ENCODE peak calls at places on chromosomes 13 and 19, in five cellular contexts. V is tibial nerve, M is cardiac muscle cell, S is breast epithelium, C is H9. K is an unnamed sample.

GRCh38 chr13:79659161-79659560 is 178.2 kb downstream of the NDFIP2 start:
- DNase-seq in M (peak), V (no peak), C (no peak), S (no peak), K (peak)

GRCh38 chr19:46648070-46648960 is 12.3 kb upstream of the GNG8 start:
- DNase-seq in S (no peak), C (no peak), V (no peak), M (no peak), K (no peak)

GRCh38 chr19:28556371-28556770 is 656.6 kb downstream of the UQCRFS1 start:
- DNase-seq in C (peak), M (peak), V (no peak), S (no peak), K (no peak)

GRCh38 chr19:51607920-51608562 is 22.2 kb downstream of the SIGLEC5 start:
- DNase-seq in V (peak), S (no peak), M (peak), C (peak), K (peak)

GRCh38 chr13:39776439-39776838 is 121.0 kb downstream of the COG6 start:
- DNase-seq in C (no peak), S (no peak), M (no peak), V (no peak), K (no peak)

GRCh38 chr19:48681127-48681470 is 8.3 kb upstream of the NTN5 start:
- DNase-seq in C (no peak), M (no peak), S (no peak), V (no peak), K (no peak)

GRCh38 chr19:42076375-42076944 is 494 bp downstream of the ZNF574 start:
- DNase-seq in C (no peak), M (no peak), S (peak), V (peak), K (no peak)

GRCh38 chr13:98025480-98026025 is 72.1 kb downstream of the IPO5 start:
- DNase-seq in V (no peak), M (no peak), C (no peak), S (no peak), K (no peak)

GRCh38 chr13:112715715-112716460 is 26.1 kb downstream of the ATP11A start:
- DNase-seq in V (no peak), S (no peak), C (no peak), M (no peak), K (no peak)

GRCh38 chr19:28977826-28978225 is 235.1 kb downstream of the UQCRFS1 start:
- DNase-seq in C (no peak), M (no peak), S (no peak), V (no peak), K (no peak)

GRCh38 chr13:37640499-37640898 is 41.9 kb upstream of the POSTN start:
- DNase-seq in M (peak), V (no peak), C (no peak), S (no peak), K (peak)

GRCh38 chr19:7605490-7606222 is 10.0 kb downstream of the CAMSAP3 start:
- DNase-seq in S (no peak), V (no peak), M (no peak), C (peak), K (no peak)

GRCh38 chr13:106534844-106535551 is 464 bp downstream of the EFNB2 start:
- DNase-seq in C (no peak), M (peak), V (no peak), S (no peak), K (no peak)

GRCh38 chr13:39787086-39787487 is 131.6 kb downstream of the COG6 start:
- DNase-seq in V (no peak), C (no peak), S (no peak), M (no peak), K (no peak)

GRCh38 chr19:18562086-18562485 is 4.4 kb downstream of the KXD1 start:
- DNase-seq in V (no peak), M (no peak), C (no peak), S (peak), K (no peak)

DNA sequence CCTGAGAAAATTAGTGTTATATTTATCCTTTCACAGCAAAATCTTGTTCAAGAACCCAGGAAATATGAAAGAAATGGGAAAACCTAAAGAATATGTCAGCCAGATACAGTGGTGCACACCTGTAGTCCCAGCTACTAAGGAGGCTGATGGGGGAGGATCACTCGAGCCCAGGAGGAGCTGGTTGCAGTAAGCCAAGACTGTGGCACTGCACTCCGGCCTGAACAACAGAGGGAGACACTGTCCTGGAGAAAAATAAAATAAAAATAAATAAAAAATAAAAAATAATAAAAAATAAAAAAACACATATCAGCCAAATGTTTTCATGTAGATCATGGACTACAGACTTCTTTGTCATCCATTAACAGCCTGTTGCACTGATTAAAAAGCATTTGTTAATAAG is 244.8 kb upstream of the KLHL1 start:
- DNase-seq in S (no peak), M (no peak), C (peak), V (no peak), K (no peak)
- TF ChIP-seq CTCF in S (no peak), M (no peak), C (peak), V (no peak), K (no peak)

GRCh38 chr19:56104423-56104822 is 16.7 kb downstream of the ZNF787 start:
- DNase-seq in S (no peak), V (no peak), M (no peak), C (no peak), K (no peak)
- H3K27ac ChIP-seq in S (peak), V (peak), M (no peak), C (no peak), K (peak)

GRCh38 chr19:10832659-10833296 is 3.2 kb downstream of the TMED1 start:
- DNase-seq in S (no peak), V (no peak), C (no peak), M (no peak), K (no peak)

GRCh38 chr19:10836478-10837325 is 690 bp upstream of the TMED1 start:
- DNase-seq in M (peak), V (peak), C (peak), S (no peak), K (peak)

GRCh38 chr19:10838377-10838776 is 2.4 kb upstream of the TMED1 start:
- DNase-seq in S (no peak), V (no peak), C (no peak), M (no peak), K (no peak)

GRCh38 chr19:10835089-10835753 is 791 bp downstream of the TMED1 start:
- DNase-seq in C (peak), M (no peak), V (no peak), S (peak), K (peak)

DNA sequence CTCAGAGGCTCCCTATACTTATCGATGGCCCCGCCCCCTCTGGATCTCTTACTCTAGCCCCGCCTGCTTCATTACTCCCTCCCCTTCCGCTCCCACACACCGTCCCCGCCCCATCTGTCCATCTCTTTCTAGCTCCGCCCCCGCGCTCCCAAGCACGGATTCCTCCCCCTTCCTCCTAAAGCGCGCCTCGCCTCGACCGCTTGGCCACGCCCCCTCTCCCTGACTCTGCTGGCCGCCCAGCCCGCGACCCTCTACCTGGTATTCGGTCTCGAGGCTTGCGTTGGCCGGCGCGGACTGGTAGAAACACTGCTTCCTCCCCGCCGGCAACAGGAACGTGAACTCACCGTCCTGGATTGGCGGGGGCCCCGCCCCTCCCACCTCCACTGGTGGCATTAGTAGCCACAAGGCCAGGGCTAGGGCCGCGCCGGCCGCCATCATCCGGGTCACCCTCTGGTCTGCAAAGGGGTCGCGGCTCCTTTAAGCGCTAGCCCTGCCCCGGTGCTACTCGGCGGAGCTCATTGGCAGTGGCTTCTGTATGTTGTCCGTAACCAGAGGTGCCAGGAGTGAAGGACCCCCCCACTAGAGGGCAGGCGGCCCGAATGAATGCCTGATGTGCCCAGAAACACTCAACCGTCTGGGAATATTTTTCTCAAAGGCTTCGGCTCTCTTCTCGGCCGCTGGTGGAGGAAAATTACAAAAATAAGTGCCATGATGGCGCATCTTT is at the start of gene TMED1:
- DNase-seq in V (peak), C (peak), M (peak), S (peak), K (peak)
- TF ChIP-seq CTCF in V (peak), C (peak), M (peak), S (peak), K (no peak)

DNA sequence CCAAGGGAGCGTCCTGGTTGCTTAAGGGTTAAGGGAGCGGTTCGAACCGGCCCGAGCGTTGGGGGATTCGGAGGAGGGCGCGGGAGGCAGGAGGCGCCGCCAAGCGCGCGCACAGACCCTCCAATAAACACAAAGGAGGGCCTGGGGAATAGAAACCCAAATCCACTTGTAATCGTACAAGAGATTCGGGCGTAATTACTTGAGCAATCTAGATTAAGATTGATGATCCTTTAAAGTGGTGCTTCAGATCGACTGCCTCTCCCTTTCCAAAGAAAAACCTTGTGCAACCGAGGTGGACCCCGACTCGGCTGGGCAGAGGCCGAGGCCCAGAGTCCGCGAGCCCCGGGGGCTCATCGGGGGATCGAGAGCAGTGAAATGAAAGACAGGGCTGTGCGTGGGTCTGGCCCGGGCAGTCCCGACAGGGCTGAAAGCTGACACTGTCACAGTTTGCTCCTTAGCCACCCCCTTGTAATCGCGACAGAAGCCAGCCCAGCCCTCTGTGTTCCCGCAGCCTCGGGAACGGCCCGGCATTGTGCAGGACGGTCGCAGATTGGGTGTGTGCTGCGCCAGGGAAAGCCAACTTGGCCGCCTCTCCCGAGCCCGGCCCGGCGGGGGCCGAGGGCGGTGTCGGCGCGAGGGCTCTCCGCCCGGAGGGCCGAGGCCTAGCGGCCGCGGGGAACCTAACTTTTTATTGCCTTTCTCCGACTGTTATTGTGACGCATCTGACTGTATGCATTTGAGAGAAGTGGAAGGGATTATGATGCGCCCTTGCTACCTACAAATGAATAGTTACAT is 5.6 kb downstream of the MAB21L1 start:
- DNase-seq in S (no peak), M (peak), C (peak), V (peak), K (no peak)
- H3K27ac ChIP-seq in S (peak), M (no peak), C (no peak), V (peak), K (no peak)

GRCh38 chr19:40285353-40286234 is 449 bp upstream of the AKT2 start:
- DNase-seq in M (peak), S (peak), V (peak), C (peak), K (peak)
- TF ChIP-seq CTCF in M (no peak), S (no peak), V (no peak), C (no peak), K (no peak)

GRCh38 chr19:55902080-55902751 is 29.9 kb downstream of the NLRP13 start:
- DNase-seq in M (no peak), C (no peak), S (no peak), V (no peak), K (no peak)

GRCh38 chr19:55907286-55907685 is 24.9 kb downstream of the NLRP13 start:
- DNase-seq in V (no peak), M (no peak), C (no peak), S (no peak), K (no peak)

GRCh38 chr19:55898911-55899310 is 33.2 kb downstream of the NLRP13 start:
- DNase-seq in C (no peak), S (no peak), M (no peak), V (no peak), K (no peak)

DNA sequence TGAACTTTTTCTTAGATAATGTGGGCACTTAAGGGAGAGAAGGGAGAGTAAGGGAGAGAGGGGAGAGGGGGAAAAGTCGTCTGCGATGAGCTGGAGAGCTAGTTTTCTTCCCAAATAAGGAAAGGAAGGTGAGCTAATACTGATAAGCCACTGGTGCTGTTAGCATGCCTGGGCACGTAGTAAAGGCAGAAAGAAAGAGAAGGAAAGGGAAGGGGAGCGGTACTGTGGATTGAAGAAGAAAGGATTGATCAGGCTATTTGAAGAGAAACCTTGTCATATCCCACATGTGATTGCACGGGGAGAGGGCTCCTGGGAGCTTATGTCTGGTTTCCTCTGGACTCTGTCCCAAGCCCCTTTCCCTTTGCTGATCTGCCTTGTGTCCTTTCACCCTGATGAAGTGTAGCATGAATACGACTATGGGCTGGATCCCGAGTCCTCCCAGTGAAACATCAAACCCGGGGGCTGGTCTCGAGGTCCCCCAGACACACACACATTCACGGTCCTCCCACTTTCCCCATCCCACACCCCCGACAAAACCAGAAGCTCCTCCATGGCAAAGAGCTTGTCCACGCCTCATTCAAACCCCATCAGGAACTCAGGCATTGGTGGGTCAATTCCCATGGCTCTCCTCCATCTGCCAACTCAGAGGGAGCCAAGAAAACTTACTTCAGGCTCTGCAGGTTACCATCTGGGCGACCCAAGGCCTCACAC is 30.6 kb downstream of the NLRP13 start:
- DNase-seq in M (no peak), S (no peak), V (no peak), C (no peak), K (no peak)
- H3K27ac ChIP-seq in M (no peak), S (no peak), V (no peak), C (no peak), K (no peak)

GRCh38 chr13:45194081-45194939 is 6.5 kb downstream of the KCTD4 start:
- DNase-seq in S (peak), C (peak), V (peak), M (no peak), K (no peak)
- TF ChIP-seq CTCF in S (no peak), C (peak), V (peak), M (peak), K (no peak)

DNA sequence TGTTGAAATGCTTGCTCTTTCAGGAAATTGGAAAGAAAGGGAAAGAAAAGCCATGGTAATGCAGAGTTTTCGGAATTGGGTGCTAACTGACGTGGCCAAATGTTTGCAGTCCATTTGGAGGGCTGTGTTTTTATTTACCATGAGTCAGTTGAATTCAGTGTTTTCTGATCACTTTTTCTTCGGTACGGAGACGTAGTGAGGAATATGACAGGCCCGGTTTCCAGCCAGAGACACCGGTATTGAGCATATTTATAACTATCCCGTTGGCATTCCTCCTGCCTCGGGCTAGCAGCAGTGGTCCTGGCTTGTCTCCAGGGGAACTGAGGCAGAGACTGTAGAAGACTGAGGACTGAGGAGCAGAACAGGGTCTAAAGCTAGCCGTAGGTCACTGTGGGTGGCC is 1.0 kb downstream of the CDC16 start:
- DNase-seq in S (no peak), V (no peak), C (no peak), M (no peak), K (no peak)
- H3K27ac ChIP-seq in S (no peak), V (peak), C (no peak), M (no peak), K (peak)